ENCODE peak calls at places on chromosomes 3 and 15, in ten cellular contexts. One of them, this sample, is unnamed.

GRCh38 chr3:23712095-23712494 is 93.7 kb upstream of the UBE2E1 start:
- DNase-seq in tibial artery: no peak
- DNase-seq in HepG2: no peak
- DNase-seq in aorta: no peak
- DNase-seq in CD4-positive, CD25-positive, alpha-beta regulatory T cell: no peak
- DNase-seq in left ventricle myocardium inferior: no peak
- DNase-seq in ovary: no peak
- DNase-seq in WERI-Rb-1: no peak
- DNase-seq in heart left ventricle: no peak
- DNase-seq in psoas muscle: no peak
- DNase-seq in this sample: no peak

GRCh38 chr3:139797724-139798343 is 120.1 kb upstream of the NMNAT3 start:
- DNase-seq in tibial artery: no peak
- DNase-seq in HepG2: no peak
- DNase-seq in aorta: no peak
- DNase-seq in CD4-positive, CD25-positive, alpha-beta regulatory T cell: peak; percentile 10
- DNase-seq in left ventricle myocardium inferior: no peak
- DNase-seq in ovary: peak; percentile 71
- DNase-seq in WERI-Rb-1: no peak
- DNase-seq in heart left ventricle: peak; percentile 31
- DNase-seq in psoas muscle: peak; percentile 18
- DNase-seq in this sample: no peak

GRCh38 chr3:12975748-12976522 is 97.3 kb downstream of the IQSEC1 start:
- DNase-seq in tibial artery: no peak
- DNase-seq in HepG2: no peak
- DNase-seq in aorta: no peak
- DNase-seq in CD4-positive, CD25-positive, alpha-beta regulatory T cell: no peak
- DNase-seq in left ventricle myocardium inferior: peak; percentile 3
- DNase-seq in ovary: no peak
- DNase-seq in WERI-Rb-1: no peak
- DNase-seq in heart left ventricle: no peak
- DNase-seq in psoas muscle: no peak
- DNase-seq in this sample: no peak

GRCh38 chr3:179148446-179149238 is 485 bp downstream of the PIK3CA start:
- DNase-seq in tibial artery: peak; percentile 74
- DNase-seq in HepG2: peak; percentile 7
- DNase-seq in aorta: peak; percentile 85
- DNase-seq in CD4-positive, CD25-positive, alpha-beta regulatory T cell: peak; percentile 86
- DNase-seq in left ventricle myocardium inferior: peak; percentile 53
- DNase-seq in ovary: peak; percentile 74
- DNase-seq in WERI-Rb-1: peak; percentile 39
- DNase-seq in heart left ventricle: peak; percentile 54
- DNase-seq in psoas muscle: peak; percentile 55
- DNase-seq in this sample: peak; percentile 43

GRCh38 chr3:126679831-126680677 is 24.0 kb upstream of the CHCHD6 start:
- DNase-seq in tibial artery: no peak
- DNase-seq in HepG2: no peak
- DNase-seq in aorta: no peak
- DNase-seq in CD4-positive, CD25-positive, alpha-beta regulatory T cell: no peak
- DNase-seq in left ventricle myocardium inferior: no peak
- DNase-seq in ovary: no peak
- DNase-seq in WERI-Rb-1: no peak
- DNase-seq in heart left ventricle: no peak
- DNase-seq in psoas muscle: no peak
- DNase-seq in this sample: no peak

GRCh38 chr15:70197318-70197944 is 99.7 kb upstream of the TLE3 start:
- DNase-seq in tibial artery: peak; percentile 39
- DNase-seq in HepG2: no peak
- DNase-seq in aorta: no peak
- DNase-seq in CD4-positive, CD25-positive, alpha-beta regulatory T cell: no peak
- DNase-seq in left ventricle myocardium inferior: no peak
- DNase-seq in ovary: no peak
- DNase-seq in WERI-Rb-1: no peak
- DNase-seq in heart left ventricle: no peak
- DNase-seq in psoas muscle: no peak
- DNase-seq in this sample: no peak

GRCh38 chr3:30167511-30168135 is 438.8 kb upstream of the TGFBR2 start:
- DNase-seq in tibial artery: no peak
- DNase-seq in HepG2: no peak
- DNase-seq in aorta: no peak
- DNase-seq in CD4-positive, CD25-positive, alpha-beta regulatory T cell: no peak
- DNase-seq in left ventricle myocardium inferior: no peak
- DNase-seq in ovary: no peak
- DNase-seq in WERI-Rb-1: peak; percentile 13
- DNase-seq in heart left ventricle: no peak
- DNase-seq in psoas muscle: no peak
- DNase-seq in this sample: no peak

GRCh38 chr3:31947671-31948091 is 33.4 kb downstream of the OSBPL10 start:
- DNase-seq in tibial artery: no peak
- DNase-seq in HepG2: no peak
- DNase-seq in aorta: no peak
- DNase-seq in CD4-positive, CD25-positive, alpha-beta regulatory T cell: no peak
- DNase-seq in left ventricle myocardium inferior: no peak
- DNase-seq in ovary: no peak
- DNase-seq in WERI-Rb-1: no peak
- DNase-seq in heart left ventricle: no peak
- DNase-seq in psoas muscle: no peak
- DNase-seq in this sample: no peak

GRCh38 chr3:118628704-118629341 is 405.8 kb downstream of the IGSF11 start:
- DNase-seq in tibial artery: no peak
- DNase-seq in HepG2: peak; percentile 80
- DNase-seq in aorta: no peak
- DNase-seq in CD4-positive, CD25-positive, alpha-beta regulatory T cell: peak; percentile 26
- DNase-seq in left ventricle myocardium inferior: peak; percentile 19
- DNase-seq in ovary: no peak
- DNase-seq in WERI-Rb-1: peak; percentile 66
- DNase-seq in heart left ventricle: peak; percentile 39
- DNase-seq in psoas muscle: no peak
- DNase-seq in this sample: peak; percentile 46

GRCh38 chr15:58453931-58454793 is 22.4 kb downstream of the LIPC start:
- DNase-seq in tibial artery: peak; percentile 25
- DNase-seq in HepG2: no peak
- DNase-seq in aorta: no peak
- DNase-seq in CD4-positive, CD25-positive, alpha-beta regulatory T cell: peak; percentile 49
- DNase-seq in left ventricle myocardium inferior: no peak
- DNase-seq in ovary: no peak
- DNase-seq in WERI-Rb-1: peak; percentile 47
- DNase-seq in heart left ventricle: no peak
- DNase-seq in psoas muscle: no peak
- DNase-seq in this sample: no peak

GRCh38 chr3:184372911-184373310 is 5.1 kb downstream of the THPO start:
- DNase-seq in tibial artery: no peak
- DNase-seq in HepG2: no peak
- DNase-seq in aorta: peak; percentile 63
- DNase-seq in CD4-positive, CD25-positive, alpha-beta regulatory T cell: no peak
- DNase-seq in left ventricle myocardium inferior: no peak
- DNase-seq in ovary: no peak
- DNase-seq in WERI-Rb-1: no peak
- DNase-seq in heart left ventricle: no peak
- DNase-seq in psoas muscle: no peak
- DNase-seq in this sample: no peak

GRCh38 chr3:129686941-129687340 is 80.5 kb upstream of the PLXND1 start:
- DNase-seq in tibial artery: no peak
- DNase-seq in HepG2: peak; percentile 83
- DNase-seq in aorta: no peak
- DNase-seq in CD4-positive, CD25-positive, alpha-beta regulatory T cell: no peak
- DNase-seq in left ventricle myocardium inferior: no peak
- DNase-seq in ovary: no peak
- DNase-seq in WERI-Rb-1: no peak
- DNase-seq in heart left ventricle: no peak
- DNase-seq in psoas muscle: no peak
- DNase-seq in this sample: no peak

GRCh38 chr3:172133830-172134229 is 94.5 kb downstream of the FNDC3B start:
- DNase-seq in tibial artery: no peak
- DNase-seq in HepG2: no peak
- DNase-seq in aorta: no peak
- DNase-seq in CD4-positive, CD25-positive, alpha-beta regulatory T cell: no peak
- DNase-seq in left ventricle myocardium inferior: no peak
- DNase-seq in ovary: no peak
- DNase-seq in WERI-Rb-1: no peak
- DNase-seq in heart left ventricle: no peak
- DNase-seq in psoas muscle: no peak
- DNase-seq in this sample: no peak

GRCh38 chr3:172134352-172134751 is 95.0 kb downstream of the FNDC3B start:
- DNase-seq in tibial artery: no peak
- DNase-seq in HepG2: no peak
- DNase-seq in aorta: no peak
- DNase-seq in CD4-positive, CD25-positive, alpha-beta regulatory T cell: peak; percentile 57
- DNase-seq in left ventricle myocardium inferior: no peak
- DNase-seq in ovary: no peak
- DNase-seq in WERI-Rb-1: no peak
- DNase-seq in heart left ventricle: no peak
- DNase-seq in psoas muscle: no peak
- DNase-seq in this sample: no peak

GRCh38 chr3:172135766-172136729 is 96.7 kb downstream of the FNDC3B start:
- DNase-seq in tibial artery: no peak
- DNase-seq in HepG2: no peak
- DNase-seq in aorta: no peak
- DNase-seq in CD4-positive, CD25-positive, alpha-beta regulatory T cell: no peak
- DNase-seq in left ventricle myocardium inferior: no peak
- DNase-seq in ovary: no peak
- DNase-seq in WERI-Rb-1: no peak
- DNase-seq in heart left ventricle: no peak
- DNase-seq in psoas muscle: no peak
- DNase-seq in this sample: no peak

GRCh38 chr3:172137287-172138030 is 98.1 kb downstream of the FNDC3B start:
- DNase-seq in tibial artery: no peak
- DNase-seq in HepG2: no peak
- DNase-seq in aorta: no peak
- DNase-seq in CD4-positive, CD25-positive, alpha-beta regulatory T cell: no peak
- DNase-seq in left ventricle myocardium inferior: no peak
- DNase-seq in ovary: no peak
- DNase-seq in WERI-Rb-1: no peak
- DNase-seq in heart left ventricle: no peak
- DNase-seq in psoas muscle: no peak
- DNase-seq in this sample: no peak

GRCh38 chr3:172135185-172135584 is 95.8 kb downstream of the FNDC3B start:
- DNase-seq in tibial artery: no peak
- DNase-seq in HepG2: no peak
- DNase-seq in aorta: no peak
- DNase-seq in CD4-positive, CD25-positive, alpha-beta regulatory T cell: no peak
- DNase-seq in left ventricle myocardium inferior: no peak
- DNase-seq in ovary: no peak
- DNase-seq in WERI-Rb-1: no peak
- DNase-seq in heart left ventricle: no peak
- DNase-seq in psoas muscle: no peak
- DNase-seq in this sample: no peak
- H3K27ac ChIP-seq in tibial artery: no peak overlapping the region
- H3K27ac ChIP-seq in HepG2: peak overlapping the region; percentile 89
- H3K27ac ChIP-seq in aorta: no peak overlapping the region
- H3K27ac ChIP-seq in CD4-positive, CD25-positive, alpha-beta regulatory T cell: no peak overlapping the region
- H3K27ac ChIP-seq in left ventricle myocardium inferior: peak overlapping the region; percentile 72
- H3K27ac ChIP-seq in ovary: peak overlapping the region; percentile 12
- H3K27ac ChIP-seq in WERI-Rb-1: no peak overlapping the region
- H3K27ac ChIP-seq in heart left ventricle: peak overlapping the region; percentile 74
- H3K27ac ChIP-seq in psoas muscle: peak overlapping the region; percentile 79
- H3K27ac ChIP-seq in this sample: peak overlapping the region; percentile 98

DNA sequence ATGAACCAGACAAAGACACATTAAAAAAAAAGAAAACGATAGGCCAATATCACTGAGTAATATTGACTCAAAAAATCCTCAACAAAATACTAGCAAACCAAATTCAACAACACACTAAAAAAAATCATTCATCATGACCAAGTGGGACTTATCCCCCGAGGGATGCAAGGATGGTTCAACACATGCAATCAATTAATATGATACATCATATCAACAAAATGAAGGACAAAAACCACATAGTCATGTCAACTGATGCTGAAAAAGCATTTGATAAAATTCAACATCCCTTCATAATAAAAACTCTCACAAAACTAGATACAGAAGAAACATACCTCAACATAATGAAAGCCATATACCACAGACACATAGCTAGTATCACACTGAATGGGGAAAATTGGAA is 41.8 kb upstream of the ANKRD28 start:
- DNase-seq in tibial artery: no peak
- DNase-seq in HepG2: no peak
- DNase-seq in aorta: no peak
- DNase-seq in CD4-positive, CD25-positive, alpha-beta regulatory T cell: no peak
- DNase-seq in left ventricle myocardium inferior: no peak
- DNase-seq in ovary: no peak
- DNase-seq in WERI-Rb-1: no peak
- DNase-seq in heart left ventricle: no peak
- DNase-seq in psoas muscle: no peak
- DNase-seq in this sample: no peak
- H3K9me3 ChIP-seq in tibial artery: peaks cover 23% of the 10 kb centered on the region
- H3K9me3 ChIP-seq in HepG2: peaks cover 4% of the 10 kb centered on the region
- H3K9me3 ChIP-seq in aorta: no peaks in the 10 kb centered on the region
- H3K9me3 ChIP-seq in CD4-positive, CD25-positive, alpha-beta regulatory T cell: peaks cover 14% of the 10 kb centered on the region
- H3K9me3 ChIP-seq in left ventricle myocardium inferior: peaks cover 32% of the 10 kb centered on the region
- H3K9me3 ChIP-seq in ovary: no peaks in the 10 kb centered on the region
- H3K9me3 ChIP-seq in WERI-Rb-1: no peaks in the 10 kb centered on the region
- H3K9me3 ChIP-seq in heart left ventricle: peaks cover 33% of the 10 kb centered on the region
- H3K9me3 ChIP-seq in psoas muscle: peaks cover 9% of the 10 kb centered on the region
- H3K9me3 ChIP-seq in this sample: no peaks in the 10 kb centered on the region

DNA sequence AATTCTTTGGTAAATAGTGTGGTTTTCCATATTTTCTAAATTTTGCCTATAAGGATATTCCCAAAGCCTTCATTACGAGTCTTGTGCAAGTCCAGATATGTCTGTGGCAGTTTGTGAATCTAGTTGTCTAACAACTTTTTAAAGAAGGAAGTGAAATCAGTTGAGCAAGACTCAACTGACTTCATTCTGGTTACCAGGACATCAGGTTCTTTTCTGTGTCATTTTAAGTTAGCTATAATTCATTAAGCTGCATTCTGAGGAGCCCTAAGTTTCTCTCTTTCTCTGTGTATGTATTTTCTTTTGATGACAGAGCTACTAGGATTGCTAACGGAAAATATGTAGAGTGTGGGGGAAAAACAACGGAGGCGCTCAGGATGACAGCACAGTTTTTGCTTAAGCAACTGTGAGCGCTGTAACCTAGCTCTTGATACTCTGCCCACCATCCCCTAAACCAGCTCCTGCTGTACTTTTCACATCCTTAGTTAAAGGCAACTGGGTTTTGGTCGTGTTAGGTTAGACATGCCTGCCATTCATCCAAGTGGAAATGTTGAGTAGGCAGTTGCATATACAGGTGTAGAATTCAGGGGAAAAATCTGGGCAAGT is 9.1 kb downstream of the MFSD1 start:
- DNase-seq in tibial artery: no peak
- DNase-seq in HepG2: no peak
- DNase-seq in aorta: no peak
- DNase-seq in CD4-positive, CD25-positive, alpha-beta regulatory T cell: no peak
- DNase-seq in left ventricle myocardium inferior: no peak
- DNase-seq in ovary: no peak
- DNase-seq in WERI-Rb-1: no peak
- DNase-seq in heart left ventricle: no peak
- DNase-seq in psoas muscle: no peak
- DNase-seq in this sample: no peak
- H3K27ac ChIP-seq in tibial artery: no peak overlapping the region
- H3K27ac ChIP-seq in HepG2: no peak overlapping the region
- H3K27ac ChIP-seq in aorta: no peak overlapping the region
- H3K27ac ChIP-seq in CD4-positive, CD25-positive, alpha-beta regulatory T cell: no peak overlapping the region
- H3K27ac ChIP-seq in left ventricle myocardium inferior: peak overlapping the region; percentile 24
- H3K27ac ChIP-seq in ovary: no peak overlapping the region
- H3K27ac ChIP-seq in WERI-Rb-1: no peak overlapping the region
- H3K27ac ChIP-seq in heart left ventricle: no peak overlapping the region
- H3K27ac ChIP-seq in psoas muscle: no peak overlapping the region
- H3K27ac ChIP-seq in this sample: peak overlapping the region; percentile 85

DNA sequence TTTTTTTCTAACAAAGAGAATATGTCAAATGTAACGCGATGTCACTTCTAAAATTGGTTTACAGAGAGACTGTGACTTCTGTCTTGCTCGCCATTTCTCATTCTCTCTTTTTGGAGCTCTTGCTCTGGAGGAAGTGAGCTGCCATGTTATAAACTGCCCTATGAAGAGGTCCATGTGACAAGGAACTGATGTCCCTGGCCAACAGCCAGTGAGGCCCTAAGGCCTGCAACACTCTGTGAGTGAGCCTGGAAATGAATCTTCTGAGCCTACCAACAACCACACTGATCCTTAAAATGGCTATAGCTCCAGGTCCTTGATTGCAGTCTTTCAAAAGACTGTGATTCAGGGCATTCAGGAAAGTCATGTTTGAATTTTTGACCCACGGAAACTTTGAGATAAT is 49.9 kb downstream of the NMD3 start:
- DNase-seq in tibial artery: no peak
- DNase-seq in HepG2: no peak
- DNase-seq in aorta: no peak
- DNase-seq in CD4-positive, CD25-positive, alpha-beta regulatory T cell: no peak
- DNase-seq in left ventricle myocardium inferior: no peak
- DNase-seq in ovary: no peak
- DNase-seq in WERI-Rb-1: no peak
- DNase-seq in heart left ventricle: no peak
- DNase-seq in psoas muscle: no peak
- DNase-seq in this sample: no peak
- H3K9me3 ChIP-seq in tibial artery: no peaks in the 10 kb centered on the region
- H3K9me3 ChIP-seq in HepG2: no peaks in the 10 kb centered on the region
- H3K9me3 ChIP-seq in aorta: no peaks in the 10 kb centered on the region
- H3K9me3 ChIP-seq in CD4-positive, CD25-positive, alpha-beta regulatory T cell: no peaks in the 10 kb centered on the region
- H3K9me3 ChIP-seq in left ventricle myocardium inferior: no peaks in the 10 kb centered on the region
- H3K9me3 ChIP-seq in ovary: no peaks in the 10 kb centered on the region
- H3K9me3 ChIP-seq in WERI-Rb-1: no peaks in the 10 kb centered on the region
- H3K9me3 ChIP-seq in heart left ventricle: peaks cover 1% of the 10 kb centered on the region
- H3K9me3 ChIP-seq in psoas muscle: no peaks in the 10 kb centered on the region
- H3K9me3 ChIP-seq in this sample: no peaks in the 10 kb centered on the region